ENCODE peak calls at places on chromosomes 6 and 20, in six cellular contexts. I, R, V, C, W and Y are unnamed samples.
A peak's percentile ranks its signal among the peaks of the same experiment; 100 is the strongest.

GRCh38 chr6:137883400-137883888 is 16.4 kb downstream of the TNFAIP3 start:
- DNase-seq in C (no peak), I (no peak), R (no peak), V (no peak), W (no peak), Y (no peak)

GRCh38 chr6:156618600-156619205 is 158.5 kb upstream of the ARID1B start:
- DNase-seq in W (peak; percentile 98), I (no peak), C (no peak), R (no peak), V (no peak), Y (no peak)

GRCh38 chr6:146090474-146090873 is 61.6 kb downstream of the GRM1 start:
- DNase-seq in C (no peak), V (no peak), R (no peak), W (no peak), I (no peak), Y (no peak)

GRCh38 chr6:135880066-135880972 is 28.8 kb downstream of the PDE7B start:
- DNase-seq in W (no peak), C (no peak), V (no peak), R (peak; percentile 14), I (peak; percentile 80), Y (peak; percentile 64)

GRCh38 chr6:168102093-168102985 is 23.3 kb upstream of the FRMD1 start:
- DNase-seq in C (peak; percentile 66), W (peak; percentile 83), I (no peak), V (no peak), R (peak; percentile 29), Y (no peak)

GRCh38 chr6:74991573-74992332 is 214.1 kb downstream of the COL12A1 start:
- DNase-seq in C (no peak), R (no peak), I (peak; percentile 24), V (no peak), W (no peak), Y (no peak)

GRCh38 chr20:57351042-57351783 is at the start of gene RAE1:
- DNase-seq in I (peak; percentile 87), V (peak; percentile 97), C (peak; percentile 92), W (peak; percentile 92), R (peak; percentile 94), Y (peak; percentile 89)

GRCh38 chr6:56255370-56255769 is 8.0 kb upstream of the COL21A1 start:
- DNase-seq in R (no peak), I (no peak), W (no peak), C (no peak), V (no peak), Y (no peak)

GRCh38 chr6:166627875-166628849 is 1.1 kb upstream of the RPS6KA2 start:
- DNase-seq in I (no peak), R (peak; percentile 69), W (peak; percentile 20), V (peak; percentile 54), C (peak; percentile 51), Y (peak; percentile 53)